ENCODE peak calls at places on chromosomes 4 and X, in four cellular contexts. I is MV-4-11, D is Right ventricle myocardium superior, X is KBM-7. G is an unnamed sample.

GRCh38 chr4:121554377-121554776 is 142.4 kb downstream of the ANXA5 start:
- DNase-seq in I (no peak), D (no peak), X (no peak), G (no peak)

GRCh38 chr4:5636766-5637670 is 71.3 kb downstream of the EVC2 start:
- DNase-seq in I (no peak), D (no peak), X (no peak), G (no peak)

GRCh38 chr4:17323619-17324400 is 188.1 kb downstream of the QDPR start:
- DNase-seq in I (no peak), D (no peak), X (peak; percentile 3), G (no peak)

GRCh38 chrX:9846631-9847030 is 60.4 kb downstream of the SHROOM2 start:
- DNase-seq in I (no peak), D (no peak), X (no peak), G (no peak)

GRCh38 chr4:177574446-177574845 is 132.2 kb upstream of the AGA start:
- DNase-seq in I (no peak), D (no peak), X (no peak), G (no peak)

GRCh38 chr4:1415681-1415981 is 9.4 kb upstream of the NKX1-1 start:
- DNase-seq in I (no peak), D (no peak), X (no peak), G (peak; percentile 42)

GRCh38 chrX:37817176-37817575 is 30.2 kb downstream of the DYNLT3 start:
- DNase-seq in I (no peak), D (no peak), X (no peak), G (no peak)

GRCh38 chrX:53321216-53321942 is 40.0 kb upstream of the IQSEC2 start:
- DNase-seq in I (no peak), D (no peak), X (no peak), G (peak; percentile 21)

GRCh38 chr4:106266201-106266600 is 49.8 kb downstream of the TBCK start:
- DNase-seq in I (peak; percentile 42), D (no peak), X (peak; percentile 60), G (no peak)

GRCh38 chrX:115642304-115642703 is 81.3 kb downstream of the PLS3 start:
- DNase-seq in I (no peak), D (no peak), X (peak; percentile 41), G (no peak)